ENCODE peak calls at places on chromosomes 11 and 22, in seven cellular contexts. One of them, this sample, is unnamed.

GRCh38 chr22:26675687-26676273 is 18.4 kb downstream of the MIAT start:
- DNase-seq in HCT116: no peak
- DNase-seq in SK-N-SH: no peak
- DNase-seq in K562: no peak
- DNase-seq in HepG2: no peak
- DNase-seq in H1: no peak
- DNase-seq in GM12878: no peak
- DNase-seq in this sample: no peak

GRCh38 chr11:124745835-124746620 is 6.0 kb downstream of the VSIG2 start:
- DNase-seq in HCT116: no peak
- DNase-seq in SK-N-SH: no peak
- DNase-seq in K562: no peak
- DNase-seq in HepG2: no peak
- DNase-seq in H1: no peak
- DNase-seq in GM12878: no peak
- DNase-seq in this sample: peak

GRCh38 chr22:36467042-36467810 is 14.2 kb downstream of the TXN2 start:
- DNase-seq in HCT116: peak
- DNase-seq in SK-N-SH: no peak
- DNase-seq in K562: no peak
- DNase-seq in HepG2: no peak
- DNase-seq in H1: no peak
- DNase-seq in GM12878: no peak
- DNase-seq in this sample: no peak

GRCh38 chr22:36417281-36417686 is 29.5 kb upstream of the MYH9 start:
- DNase-seq in HCT116: no peak
- DNase-seq in SK-N-SH: no peak
- DNase-seq in K562: no peak
- DNase-seq in HepG2: no peak
- DNase-seq in H1: no peak
- DNase-seq in GM12878: no peak
- DNase-seq in this sample: no peak

GRCh38 chr22:36384766-36385400 is 2.9 kb downstream of the MYH9 start:
- DNase-seq in HCT116: no peak
- DNase-seq in SK-N-SH: peak
- DNase-seq in K562: no peak
- DNase-seq in HepG2: no peak
- DNase-seq in H1: no peak
- DNase-seq in GM12878: no peak
- DNase-seq in this sample: no peak

GRCh38 chr22:43050995-43051394 is 36.0 kb upstream of the PACSIN2 start:
- DNase-seq in HCT116: no peak
- DNase-seq in SK-N-SH: no peak
- DNase-seq in K562: no peak
- DNase-seq in HepG2: peak
- DNase-seq in H1: peak
- DNase-seq in GM12878: no peak
- DNase-seq in this sample: no peak

GRCh38 chr22:46050451-46050845 is 73.5 kb upstream of the WNT7B start:
- DNase-seq in HCT116: no peak
- DNase-seq in SK-N-SH: no peak
- DNase-seq in K562: no peak
- DNase-seq in HepG2: no peak
- DNase-seq in H1: no peak
- DNase-seq in GM12878: no peak
- DNase-seq in this sample: no peak

GRCh38 chr11:62394825-62395538 is 23.9 kb upstream of the SCGB1A1 start:
- DNase-seq in HCT116: peak
- DNase-seq in SK-N-SH: peak
- DNase-seq in K562: peak
- DNase-seq in HepG2: peak
- DNase-seq in H1: no peak
- DNase-seq in GM12878: peak
- DNase-seq in this sample: peak

GRCh38 chr22:50711446-50712340 is 26.3 kb upstream of the ACR start:
- DNase-seq in HCT116: no peak
- DNase-seq in SK-N-SH: no peak
- DNase-seq in K562: no peak
- DNase-seq in HepG2: no peak
- DNase-seq in H1: no peak
- DNase-seq in GM12878: no peak
- DNase-seq in this sample: no peak
- TF ChIP-seq JUND in HCT116: no peak
- TF ChIP-seq JUND in SK-N-SH: no peak
- TF ChIP-seq JUND in K562: no peak
- TF ChIP-seq JUND in HepG2: no peak
- TF ChIP-seq JUND in H1: no peak
- TF ChIP-seq JUND in GM12878: no peak
- TF ChIP-seq JUND in this sample: no peak

DNA sequence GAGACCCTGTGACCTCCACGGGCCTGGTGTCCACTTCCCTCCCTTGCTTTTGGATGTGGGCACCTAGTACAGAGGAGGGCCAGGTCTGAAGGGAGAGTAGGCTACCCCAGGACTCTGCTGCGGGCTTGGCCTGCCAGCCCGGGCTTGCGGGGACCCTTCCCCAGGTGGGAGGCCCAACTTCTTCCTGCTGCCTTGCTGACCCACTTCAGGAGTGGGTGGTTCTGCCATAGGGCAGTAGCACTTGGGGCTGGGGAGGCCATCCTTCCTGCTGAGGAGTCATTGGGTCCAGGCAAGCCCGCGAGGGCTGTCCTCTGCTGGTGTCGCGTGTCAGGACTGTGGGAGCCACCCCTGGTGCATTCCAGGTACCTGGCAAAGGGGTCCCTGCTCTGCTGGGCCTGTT is 1250.0 kb downstream of the BRD1 start:
- DNase-seq in HCT116: no peak
- DNase-seq in SK-N-SH: no peak
- DNase-seq in K562: no peak
- DNase-seq in HepG2: no peak
- DNase-seq in H1: no peak
- DNase-seq in GM12878: no peak
- DNase-seq in this sample: no peak
- TF ChIP-seq JUND in HCT116: no peak
- TF ChIP-seq JUND in SK-N-SH: no peak
- TF ChIP-seq JUND in K562: no peak
- TF ChIP-seq JUND in HepG2: no peak
- TF ChIP-seq JUND in H1: no peak
- TF ChIP-seq JUND in GM12878: no peak
- TF ChIP-seq JUND in this sample: no peak

DNA sequence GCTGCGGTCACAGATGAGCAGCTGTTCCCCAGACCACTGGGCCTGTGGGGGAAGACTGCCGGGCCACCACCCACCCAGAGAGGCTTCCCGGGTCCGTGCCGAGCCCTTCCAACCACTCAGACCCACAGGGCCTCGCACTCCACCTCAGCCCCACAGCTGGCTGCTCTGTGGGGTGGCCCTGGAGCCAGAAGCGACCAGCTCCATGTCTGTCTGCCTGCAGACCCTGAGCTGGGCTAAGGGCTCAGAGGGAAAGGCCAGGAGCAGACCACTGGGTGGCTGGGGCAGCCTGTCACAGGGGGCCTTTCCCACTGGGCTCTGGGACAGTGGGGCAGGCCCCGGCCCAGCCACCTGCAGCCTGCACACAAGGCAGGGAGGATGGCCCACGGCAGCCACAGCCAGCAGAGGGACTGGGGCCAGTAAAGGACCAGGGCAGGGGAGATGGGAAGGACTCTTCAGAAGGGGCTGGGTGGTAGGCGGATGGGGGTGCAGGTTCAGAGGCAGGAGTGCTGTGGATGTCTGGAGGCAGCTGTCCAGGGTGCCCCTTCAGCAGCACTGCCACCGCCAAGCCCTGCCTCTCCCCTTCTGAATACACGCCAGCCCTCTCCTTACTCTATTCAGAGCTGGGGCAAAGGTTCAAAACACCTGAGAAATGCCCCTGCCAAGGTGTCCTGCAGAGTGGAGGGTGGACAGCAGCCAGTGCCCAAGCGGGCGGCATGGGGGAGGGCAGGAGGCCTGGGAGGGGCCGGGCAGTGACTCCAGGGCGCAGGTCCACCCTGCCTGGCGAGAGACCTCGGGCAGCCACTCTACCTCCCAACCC is 32.2 kb downstream of the GNB1L start:
- DNase-seq in HCT116: no peak
- DNase-seq in SK-N-SH: peak
- DNase-seq in K562: no peak
- DNase-seq in HepG2: no peak
- DNase-seq in H1: no peak
- DNase-seq in GM12878: no peak
- DNase-seq in this sample: no peak
- TF ChIP-seq JUND in HCT116: no peak
- TF ChIP-seq JUND in SK-N-SH: no peak
- TF ChIP-seq JUND in K562: no peak
- TF ChIP-seq JUND in HepG2: no peak
- TF ChIP-seq JUND in H1: no peak
- TF ChIP-seq JUND in GM12878: no peak
- TF ChIP-seq JUND in this sample: no peak

DNA sequence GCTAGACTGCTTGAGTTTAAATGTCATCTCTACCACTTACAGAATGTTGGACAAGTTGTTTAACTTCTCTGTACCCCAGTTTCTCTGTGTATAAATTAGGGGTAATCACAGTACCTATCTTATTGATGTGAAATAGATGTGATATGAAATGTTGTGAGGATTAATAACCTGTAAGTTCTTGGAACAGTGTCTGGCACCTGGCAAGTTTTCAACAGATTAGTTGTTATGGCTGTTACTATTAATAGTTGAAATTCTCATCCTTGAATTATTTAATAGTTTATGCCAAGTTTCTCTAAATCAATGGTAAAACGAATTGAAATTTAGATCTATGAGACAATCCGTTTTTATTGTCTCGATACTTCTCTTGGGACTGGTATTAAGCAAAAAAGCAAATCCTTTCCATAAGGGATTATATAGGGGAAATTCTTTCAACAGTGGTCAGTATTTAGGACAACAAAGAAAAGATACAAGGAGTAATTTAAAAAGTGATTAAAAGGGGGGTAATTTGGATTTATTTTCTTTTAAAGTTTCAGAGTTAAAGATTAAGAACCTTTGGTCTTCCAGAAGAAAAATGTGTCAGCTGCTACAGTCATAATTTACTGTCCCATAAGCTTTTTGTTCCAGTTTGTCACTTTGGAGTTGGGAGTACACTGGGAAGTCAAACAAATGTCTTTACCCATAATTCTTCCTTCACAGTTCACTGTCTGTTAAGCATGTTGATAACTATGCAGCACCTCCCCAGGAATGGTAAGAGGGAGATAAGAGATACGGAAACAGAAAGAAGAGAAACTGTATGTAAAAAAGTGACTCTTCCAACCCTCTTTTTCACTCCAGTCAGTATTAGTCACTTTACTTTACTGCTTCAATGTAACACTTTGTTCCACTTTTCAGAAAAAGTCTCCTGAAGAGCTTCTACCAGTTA is 13.2 kb downstream of the PDE3B start:
- DNase-seq in HCT116: no peak
- DNase-seq in SK-N-SH: no peak
- DNase-seq in K562: peak
- DNase-seq in HepG2: peak
- DNase-seq in H1: no peak
- DNase-seq in GM12878: no peak
- DNase-seq in this sample: no peak
- TF ChIP-seq JUND in HCT116: no peak
- TF ChIP-seq JUND in SK-N-SH: no peak
- TF ChIP-seq JUND in K562: peak
- TF ChIP-seq JUND in HepG2: no peak
- TF ChIP-seq JUND in H1: no peak
- TF ChIP-seq JUND in GM12878: no peak
- TF ChIP-seq JUND in this sample: no peak

GRCh38 chr11:12303431-12304149 is 73.8 kb upstream of the PARVA start:
- DNase-seq in HCT116: no peak
- DNase-seq in SK-N-SH: no peak
- DNase-seq in K562: no peak
- DNase-seq in HepG2: no peak
- DNase-seq in H1: no peak
- DNase-seq in GM12878: no peak
- DNase-seq in this sample: no peak
- TF ChIP-seq JUND in HCT116: no peak
- TF ChIP-seq JUND in SK-N-SH: no peak
- TF ChIP-seq JUND in K562: no peak
- TF ChIP-seq JUND in HepG2: no peak
- TF ChIP-seq JUND in H1: no peak
- TF ChIP-seq JUND in GM12878: no peak
- TF ChIP-seq JUND in this sample: no peak

DNA sequence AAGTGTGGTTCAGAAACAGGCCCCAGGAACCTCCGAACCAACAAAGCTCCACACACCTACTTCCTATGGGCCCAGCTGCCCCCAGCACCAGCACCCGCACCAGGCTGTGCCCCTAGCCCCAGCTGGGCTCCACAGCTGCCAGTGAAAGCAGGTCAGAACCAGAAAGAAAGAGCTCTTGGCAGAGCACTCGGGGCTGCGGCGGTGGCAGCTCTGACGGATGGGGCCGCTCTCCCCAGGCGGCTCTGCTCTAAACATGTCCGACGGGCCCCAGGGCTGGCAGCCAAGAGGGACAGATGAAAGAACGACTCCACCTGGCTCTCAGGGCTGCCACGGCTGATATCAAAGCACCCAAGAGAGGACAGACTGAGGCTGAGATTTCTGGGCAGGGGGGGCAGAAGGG is 25.7 kb downstream of the LRFN4 start:
- DNase-seq in HCT116: no peak
- DNase-seq in SK-N-SH: no peak
- DNase-seq in K562: no peak
- DNase-seq in HepG2: no peak
- DNase-seq in H1: no peak
- DNase-seq in GM12878: no peak
- DNase-seq in this sample: no peak
- TF ChIP-seq JUND in HCT116: no peak
- TF ChIP-seq JUND in SK-N-SH: no peak
- TF ChIP-seq JUND in K562: no peak
- TF ChIP-seq JUND in HepG2: no peak
- TF ChIP-seq JUND in H1: no peak
- TF ChIP-seq JUND in GM12878: no peak
- TF ChIP-seq JUND in this sample: no peak

DNA sequence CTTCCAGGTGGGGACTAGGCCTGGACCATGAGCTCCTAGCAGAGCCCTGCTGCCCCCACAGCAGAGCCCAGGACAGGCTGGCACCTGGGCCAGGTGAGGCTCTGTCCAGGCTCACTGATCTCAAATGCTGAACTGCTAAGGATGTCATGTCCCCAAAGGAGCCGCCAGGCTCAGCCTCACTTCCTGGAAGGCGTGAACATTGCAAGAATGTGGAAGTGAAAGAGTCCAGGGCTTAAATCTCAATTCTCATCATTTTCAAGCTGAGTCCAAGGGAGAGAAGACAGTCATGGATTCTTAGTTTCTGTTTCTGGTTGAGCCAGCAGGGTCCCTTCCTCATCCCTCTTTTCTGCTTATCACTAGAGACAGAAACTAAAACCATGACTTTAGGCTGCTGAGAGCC is 5.0 kb downstream of the ASCL2 start:
- DNase-seq in HCT116: no peak
- DNase-seq in SK-N-SH: no peak
- DNase-seq in K562: no peak
- DNase-seq in HepG2: no peak
- DNase-seq in H1: no peak
- DNase-seq in GM12878: peak
- DNase-seq in this sample: no peak
- TF ChIP-seq JUND in HCT116: no peak
- TF ChIP-seq JUND in SK-N-SH: no peak
- TF ChIP-seq JUND in K562: no peak
- TF ChIP-seq JUND in HepG2: no peak
- TF ChIP-seq JUND in H1: no peak
- TF ChIP-seq JUND in GM12878: no peak
- TF ChIP-seq JUND in this sample: no peak

This sample was measured in T47D.